ENCODE peak calls at places on chromosomes 16 and 17, in five cellular contexts. One of them, this sample, is unnamed.

GRCh38 chr16:87963400-87963799 is 12.2 kb downstream of the BANP start:
- DNase-seq in AG09309: no peak
- DNase-seq in AG10803: peak
- DNase-seq in HL-60: no peak
- DNase-seq in left ventricle myocardium inferior: no peak
- DNase-seq in this sample: no peak

GRCh38 chr17:66347661-66348604 is 45.5 kb downstream of the PRKCA start:
- DNase-seq in AG09309: no peak
- DNase-seq in AG10803: peak
- DNase-seq in HL-60: no peak
- DNase-seq in left ventricle myocardium inferior: no peak
- DNase-seq in this sample: no peak

GRCh38 chr17:78789663-78790181 is 7.6 kb upstream of the CYTH1 start:
- DNase-seq in AG09309: peak
- DNase-seq in AG10803: peak
- DNase-seq in HL-60: no peak
- DNase-seq in left ventricle myocardium inferior: peak
- DNase-seq in this sample: peak

GRCh38 chr16:12186774-12187335 is 210.3 kb downstream of the SNX29 start:
- DNase-seq in AG09309: no peak
- DNase-seq in AG10803: no peak
- DNase-seq in HL-60: no peak
- DNase-seq in left ventricle myocardium inferior: no peak
- DNase-seq in this sample: peak

GRCh38 chr17:38741853-38742421 is 6.2 kb downstream of the PCGF2 start:
- DNase-seq in AG09309: no peak
- DNase-seq in AG10803: peak
- DNase-seq in HL-60: no peak
- DNase-seq in left ventricle myocardium inferior: peak
- DNase-seq in this sample: peak

GRCh38 chr16:84763164-84763563 is 56.6 kb upstream of the CRISPLD2 start:
- DNase-seq in AG09309: no peak
- DNase-seq in AG10803: no peak
- DNase-seq in HL-60: no peak
- DNase-seq in left ventricle myocardium inferior: no peak
- DNase-seq in this sample: no peak

GRCh38 chr16:71722801-71723536 is 1.5 kb downstream of the PHLPP2 start:
- DNase-seq in AG09309: no peak
- DNase-seq in AG10803: peak
- DNase-seq in HL-60: peak
- DNase-seq in left ventricle myocardium inferior: peak
- DNase-seq in this sample: peak

GRCh38 chr17:19886116-19886515 is 18.4 kb upstream of the ULK2 start:
- DNase-seq in AG09309: no peak
- DNase-seq in AG10803: no peak
- DNase-seq in HL-60: no peak
- DNase-seq in left ventricle myocardium inferior: no peak
- DNase-seq in this sample: no peak

GRCh38 chr17:2924211-2924610 is 128.0 kb downstream of the RAP1GAP2 start:
- DNase-seq in AG09309: no peak
- DNase-seq in AG10803: no peak
- DNase-seq in HL-60: no peak
- DNase-seq in left ventricle myocardium inferior: no peak
- DNase-seq in this sample: no peak

GRCh38 chr17:55830699-55831098 is 79.8 kb downstream of the PCTP start:
- DNase-seq in AG09309: no peak
- DNase-seq in AG10803: no peak
- DNase-seq in HL-60: no peak
- DNase-seq in left ventricle myocardium inferior: no peak
- DNase-seq in this sample: no peak

GRCh38 chr17:20091161-20092029 is 82.2 kb downstream of the SPECC1 start:
- DNase-seq in AG09309: no peak
- DNase-seq in AG10803: peak
- DNase-seq in HL-60: no peak
- DNase-seq in left ventricle myocardium inferior: peak
- DNase-seq in this sample: no peak

GRCh38 chr16:1439058-1439698 is 5.2 kb downstream of the CCDC154 start:
- DNase-seq in AG09309: no peak
- DNase-seq in AG10803: no peak
- DNase-seq in HL-60: no peak
- DNase-seq in left ventricle myocardium inferior: no peak
- DNase-seq in this sample: no peak

GRCh38 chr16:74261068-74261467 is 35.5 kb upstream of the PSMD7 start:
- DNase-seq in AG09309: no peak
- DNase-seq in AG10803: no peak
- DNase-seq in HL-60: no peak
- DNase-seq in left ventricle myocardium inferior: no peak
- DNase-seq in this sample: no peak

GRCh38 chr16:53565300-53565699 is 62.3 kb upstream of the AKTIP start:
- DNase-seq in AG09309: no peak
- DNase-seq in AG10803: peak
- DNase-seq in HL-60: no peak
- DNase-seq in left ventricle myocardium inferior: no peak
- DNase-seq in this sample: no peak

GRCh38 chr16:456891-457483 is 31.5 kb downstream of the RAB11FIP3 start:
- DNase-seq in AG09309: no peak
- DNase-seq in AG10803: peak
- DNase-seq in HL-60: no peak
- DNase-seq in left ventricle myocardium inferior: no peak
- DNase-seq in this sample: no peak

GRCh38 chr17:15377608-15378007 is 36.2 kb upstream of the TEKT3 start:
- DNase-seq in AG09309: peak
- DNase-seq in AG10803: peak
- DNase-seq in HL-60: no peak
- DNase-seq in left ventricle myocardium inferior: no peak
- DNase-seq in this sample: no peak

GRCh38 chr16:7791191-7791590 is 458.5 kb downstream of the RBFOX1 start:
- DNase-seq in AG09309: no peak
- DNase-seq in AG10803: no peak
- DNase-seq in HL-60: no peak
- DNase-seq in left ventricle myocardium inferior: no peak
- DNase-seq in this sample: no peak

GRCh38 chr17:10739341-10739905 is 9.6 kb upstream of the TMEM220 start:
- DNase-seq in AG09309: no peak
- DNase-seq in AG10803: no peak
- DNase-seq in HL-60: no peak
- DNase-seq in left ventricle myocardium inferior: no peak
- DNase-seq in this sample: no peak

GRCh38 chr16:22938647-22939046 is 124.7 kb downstream of the HS3ST2 start:
- DNase-seq in AG09309: no peak
- DNase-seq in AG10803: no peak
- DNase-seq in HL-60: no peak
- DNase-seq in left ventricle myocardium inferior: no peak
- DNase-seq in this sample: no peak

GRCh38 chr17:48718781-48719641 is 3.3 kb downstream of the PRAC1 start:
- DNase-seq in AG09309: no peak
- DNase-seq in AG10803: peak
- DNase-seq in HL-60: no peak
- DNase-seq in left ventricle myocardium inferior: no peak
- DNase-seq in this sample: no peak

GRCh38 chr16:77409311-77409710 is 25.5 kb downstream of the ADAMTS18 start:
- DNase-seq in AG09309: no peak
- DNase-seq in AG10803: no peak
- DNase-seq in HL-60: no peak
- DNase-seq in left ventricle myocardium inferior: no peak
- DNase-seq in this sample: no peak

DNA sequence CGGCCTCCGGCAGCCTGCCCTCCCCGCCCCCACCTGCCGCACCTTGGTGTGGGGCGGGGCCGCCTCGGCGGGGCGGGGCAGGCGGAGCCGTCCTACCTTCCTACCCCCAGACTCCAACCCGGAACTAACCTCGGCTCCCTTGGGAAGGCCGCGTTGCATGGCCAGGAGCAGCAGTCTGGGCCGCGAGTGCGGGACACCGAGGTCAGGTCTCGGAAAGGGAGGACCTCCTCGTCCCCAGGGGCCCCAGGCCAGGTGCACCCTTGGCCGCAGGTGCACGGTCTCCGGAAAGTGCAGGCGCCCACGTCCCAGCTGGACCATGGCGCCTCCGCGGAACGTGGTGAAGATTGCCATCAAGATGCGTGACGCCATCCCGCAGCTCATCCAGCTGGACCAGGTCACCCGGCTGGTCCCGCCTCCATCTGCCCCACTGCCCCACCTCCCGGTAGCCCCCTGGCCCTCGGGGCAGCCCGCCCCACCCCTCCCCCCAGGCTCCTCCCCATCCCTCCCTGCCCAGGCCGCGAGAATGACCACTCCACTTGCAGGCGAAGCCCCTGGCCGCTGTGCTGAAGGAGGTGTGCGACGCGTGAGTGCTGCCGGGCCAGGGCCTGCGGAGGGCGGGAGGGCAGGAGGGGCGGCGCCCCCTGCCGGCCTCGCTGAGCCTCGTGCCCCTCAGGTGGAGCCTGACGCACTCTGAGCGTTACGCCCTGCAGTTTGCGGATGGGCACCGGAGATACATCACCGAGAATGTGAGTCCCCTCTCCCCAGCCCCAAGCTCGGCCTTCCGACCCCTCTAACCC is at the start of gene ELMO3:
- DNase-seq in AG09309: no peak
- DNase-seq in AG10803: no peak
- DNase-seq in HL-60: no peak
- DNase-seq in left ventricle myocardium inferior: no peak
- DNase-seq in this sample: no peak
- H3K4me3 ChIP-seq in AG09309: no peak
- H3K4me3 ChIP-seq in AG10803: no peak
- H3K4me3 ChIP-seq in HL-60: no peak
- H3K4me3 ChIP-seq in left ventricle myocardium inferior: no peak
- H3K4me3 ChIP-seq in this sample: peak

GRCh38 chr16:30658731-30659506 is 688 bp downstream of the FBRS start:
- DNase-seq in AG09309: peak
- DNase-seq in AG10803: peak
- DNase-seq in HL-60: peak
- DNase-seq in left ventricle myocardium inferior: peak
- DNase-seq in this sample: peak

GRCh38 chr16:30656974-30657865 is 1.0 kb upstream of the FBRS start:
- DNase-seq in AG09309: peak
- DNase-seq in AG10803: no peak
- DNase-seq in HL-60: no peak
- DNase-seq in left ventricle myocardium inferior: no peak
- DNase-seq in this sample: no peak

GRCh38 chr16:30660424-30661251 is 2.4 kb downstream of the FBRS start:
- DNase-seq in AG09309: no peak
- DNase-seq in AG10803: no peak
- DNase-seq in HL-60: peak
- DNase-seq in left ventricle myocardium inferior: no peak
- DNase-seq in this sample: no peak

GRCh38 chr16:30657866-30658730 is at the start of gene FBRS:
- DNase-seq in AG09309: peak
- DNase-seq in AG10803: peak
- DNase-seq in HL-60: peak
- DNase-seq in left ventricle myocardium inferior: peak
- DNase-seq in this sample: peak

DNA sequence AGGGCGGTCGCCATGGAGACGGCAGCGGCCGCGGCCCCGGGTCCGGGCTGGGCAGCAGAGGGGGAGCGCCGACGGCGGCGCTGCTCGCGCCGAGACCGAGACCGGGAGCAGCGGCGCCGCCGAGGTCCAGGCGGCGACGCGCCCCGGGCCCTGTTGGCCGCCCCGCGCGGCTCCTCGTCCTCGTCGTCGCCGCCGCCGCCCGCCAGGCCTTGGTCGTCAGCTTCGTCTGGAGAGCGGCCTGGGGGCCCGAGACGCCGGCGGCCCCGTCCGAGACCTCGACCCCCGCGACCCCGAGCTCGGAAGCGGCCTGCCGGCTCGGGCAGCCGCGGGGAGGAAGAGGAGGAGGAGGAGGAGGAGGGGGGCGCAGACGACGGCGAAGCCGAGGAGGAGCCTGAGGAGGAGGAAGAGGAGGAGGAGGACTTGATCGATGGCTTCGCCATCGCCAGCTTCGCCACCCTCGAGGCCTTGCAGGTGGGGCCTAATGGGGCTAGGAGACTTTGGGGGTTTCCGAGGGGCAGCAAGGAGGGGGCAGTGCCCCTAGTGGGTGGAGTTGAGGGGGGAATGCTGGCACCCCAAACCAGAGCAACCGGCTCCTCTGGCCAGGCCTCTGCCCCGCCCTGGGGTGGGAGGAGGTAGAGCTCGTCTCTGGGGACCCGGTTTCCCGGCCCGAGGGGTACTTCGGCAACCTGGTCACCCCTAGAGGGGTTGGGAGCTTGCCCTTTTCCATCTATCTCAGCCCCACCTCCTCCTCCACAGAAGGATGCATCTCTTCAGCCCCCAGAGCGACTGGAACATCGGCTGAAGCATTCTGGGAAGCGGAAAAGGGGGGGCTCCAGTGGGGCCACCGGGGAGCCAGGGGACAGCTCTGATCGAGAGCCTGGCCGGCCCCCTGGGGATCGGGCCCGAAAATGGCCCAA is 1.5 kb downstream of the FBRS start:
- DNase-seq in AG09309: no peak
- DNase-seq in AG10803: peak
- DNase-seq in HL-60: peak
- DNase-seq in left ventricle myocardium inferior: no peak
- DNase-seq in this sample: no peak
- TF ChIP-seq CTCF in AG09309: no peak
- TF ChIP-seq CTCF in AG10803: peak
- TF ChIP-seq CTCF in HL-60: no peak
- TF ChIP-seq CTCF in left ventricle myocardium inferior: no peak
- TF ChIP-seq CTCF in this sample: no peak

DNA sequence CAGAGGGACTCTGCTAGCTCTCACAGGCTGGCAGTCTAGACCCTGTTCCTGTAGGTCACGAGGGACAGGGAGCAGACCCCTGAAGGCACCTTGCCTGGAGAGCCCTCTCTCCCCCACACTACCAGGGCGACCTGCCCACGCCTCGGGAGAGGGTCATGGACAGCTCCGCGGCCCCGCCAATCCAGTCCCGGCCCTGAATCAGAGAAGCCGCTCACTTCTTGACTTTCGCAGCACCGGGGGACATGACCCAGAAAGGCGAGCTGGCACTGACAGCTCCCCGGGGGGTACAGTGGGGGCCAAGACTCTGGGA is 5.1 kb downstream of the KIFC3 start:
- DNase-seq in AG09309: no peak
- DNase-seq in AG10803: no peak
- DNase-seq in HL-60: no peak
- DNase-seq in left ventricle myocardium inferior: no peak
- DNase-seq in this sample: no peak
- H3K4me3 ChIP-seq in AG09309: no peak
- H3K4me3 ChIP-seq in AG10803: no peak
- H3K4me3 ChIP-seq in HL-60: no peak
- H3K4me3 ChIP-seq in left ventricle myocardium inferior: peak
- H3K4me3 ChIP-seq in this sample: peak

GRCh38 chr17:57735230-57735629 is 9.9 kb downstream of the CCDC182 start:
- DNase-seq in AG09309: no peak
- DNase-seq in AG10803: no peak
- DNase-seq in HL-60: no peak
- DNase-seq in left ventricle myocardium inferior: no peak
- DNase-seq in this sample: no peak

GRCh38 chr17:57735707-57736106 is 9.4 kb downstream of the CCDC182 start:
- DNase-seq in AG09309: no peak
- DNase-seq in AG10803: no peak
- DNase-seq in HL-60: peak
- DNase-seq in left ventricle myocardium inferior: no peak
- DNase-seq in this sample: peak

GRCh38 chr17:57737450-57737849 is 7.6 kb downstream of the CCDC182 start:
- DNase-seq in AG09309: no peak
- DNase-seq in AG10803: no peak
- DNase-seq in HL-60: no peak
- DNase-seq in left ventricle myocardium inferior: no peak
- DNase-seq in this sample: no peak

GRCh38 chr17:57740225-57740528 is 4.9 kb downstream of the CCDC182 start:
- DNase-seq in AG09309: no peak
- DNase-seq in AG10803: no peak
- DNase-seq in HL-60: no peak
- DNase-seq in left ventricle myocardium inferior: no peak
- DNase-seq in this sample: no peak

GRCh38 chr17:57739402-57740224 is 5.5 kb downstream of the CCDC182 start:
- DNase-seq in AG09309: no peak
- DNase-seq in AG10803: no peak
- DNase-seq in HL-60: peak
- DNase-seq in left ventricle myocardium inferior: no peak
- DNase-seq in this sample: no peak
- TF ChIP-seq CTCF in AG09309: peak
- TF ChIP-seq CTCF in AG10803: no peak
- TF ChIP-seq CTCF in HL-60: no peak
- TF ChIP-seq CTCF in left ventricle myocardium inferior: peak
- TF ChIP-seq CTCF in this sample: peak